ENCODE peak calls at places on chromosome 18, in four cellular contexts. One of them, this sample, is unnamed.

GRCh38 chr18:23237524-23238151 is 102.4 kb downstream of the CABLES1 start:
- ATAC-seq in natural killer cell: peak; percentile 59
- ATAC-seq in activated CD8-positive, alpha-beta T cell treated with anti-CD3 and anti-CD28 coated beads for 36 hours: peak; percentile 91
- ATAC-seq in DND-41: peak; percentile 48
- ATAC-seq in this sample: peak; percentile 53

GRCh38 chr18:74172697-74173433 is 24.5 kb downstream of the TIMM21 start:
- ATAC-seq in natural killer cell: no peak
- ATAC-seq in DND-41: no peak
- ATAC-seq in activated CD8-positive, alpha-beta T cell treated with anti-CD3 and anti-CD28 coated beads for 36 hours: no peak
- ATAC-seq in this sample: no peak

GRCh38 chr18:24080861-24081260 is 58.0 kb upstream of the CABYR start:
- ATAC-seq in DND-41: no peak
- ATAC-seq in natural killer cell: no peak
- ATAC-seq in activated CD8-positive, alpha-beta T cell treated with anti-CD3 and anti-CD28 coated beads for 36 hours: peak; percentile 22
- ATAC-seq in this sample: no peak

GRCh38 chr18:49608892-49609291 is 47.0 kb downstream of the LIPG start:
- ATAC-seq in DND-41: no peak
- ATAC-seq in natural killer cell: no peak
- ATAC-seq in activated CD8-positive, alpha-beta T cell treated with anti-CD3 and anti-CD28 coated beads for 36 hours: no peak
- ATAC-seq in this sample: no peak

GRCh38 chr18:58091099-58091611 is 47.1 kb downstream of the NEDD4L start:
- ATAC-seq in activated CD8-positive, alpha-beta T cell treated with anti-CD3 and anti-CD28 coated beads for 36 hours: no peak
- ATAC-seq in DND-41: no peak
- ATAC-seq in natural killer cell: no peak
- ATAC-seq in this sample: no peak

GRCh38 chr18:9103488-9103887 is 989 bp downstream of the NDUFV2 start:
- ATAC-seq in activated CD8-positive, alpha-beta T cell treated with anti-CD3 and anti-CD28 coated beads for 36 hours: no peak
- ATAC-seq in natural killer cell: no peak
- ATAC-seq in DND-41: no peak
- ATAC-seq in this sample: no peak

GRCh38 chr18:58097127-58097906 is 53.3 kb downstream of the NEDD4L start:
- ATAC-seq in activated CD8-positive, alpha-beta T cell treated with anti-CD3 and anti-CD28 coated beads for 36 hours: no peak
- ATAC-seq in natural killer cell: no peak
- ATAC-seq in DND-41: no peak
- ATAC-seq in this sample: no peak

GRCh38 chr18:42159146-42159545 is 204.1 kb downstream of the PIK3C3 start:
- ATAC-seq in activated CD8-positive, alpha-beta T cell treated with anti-CD3 and anti-CD28 coated beads for 36 hours: no peak
- ATAC-seq in DND-41: no peak
- ATAC-seq in natural killer cell: no peak
- ATAC-seq in this sample: no peak

GRCh38 chr18:23570912-23571504 is 15.3 kb downstream of the NPC1 start:
- ATAC-seq in natural killer cell: peak; percentile 87
- ATAC-seq in DND-41: no peak
- ATAC-seq in activated CD8-positive, alpha-beta T cell treated with anti-CD3 and anti-CD28 coated beads for 36 hours: no peak
- ATAC-seq in this sample: no peak

GRCh38 chr18:22846088-22846683 is 86.9 kb upstream of the RBBP8 start:
- ATAC-seq in activated CD8-positive, alpha-beta T cell treated with anti-CD3 and anti-CD28 coated beads for 36 hours: no peak
- ATAC-seq in natural killer cell: no peak
- ATAC-seq in DND-41: no peak
- ATAC-seq in this sample: no peak

GRCh38 chr18:48072428-48073204 is 142.2 kb upstream of the SMAD2 start:
- ATAC-seq in natural killer cell: no peak
- ATAC-seq in activated CD8-positive, alpha-beta T cell treated with anti-CD3 and anti-CD28 coated beads for 36 hours: no peak
- ATAC-seq in DND-41: no peak
- ATAC-seq in this sample: no peak

GRCh38 chr18:66601649-66602048 is 2.2 kb downstream of the CDH19 start:
- ATAC-seq in natural killer cell: no peak
- ATAC-seq in DND-41: no peak
- ATAC-seq in activated CD8-positive, alpha-beta T cell treated with anti-CD3 and anti-CD28 coated beads for 36 hours: no peak
- ATAC-seq in this sample: no peak

GRCh38 chr18:12317664-12318333 is 9.8 kb downstream of the TUBB6 start:
- ATAC-seq in activated CD8-positive, alpha-beta T cell treated with anti-CD3 and anti-CD28 coated beads for 36 hours: no peak
- ATAC-seq in natural killer cell: no peak
- ATAC-seq in DND-41: no peak
- ATAC-seq in this sample: no peak

GRCh38 chr18:56505971-56506370 is 132.4 kb downstream of the TXNL1 start:
- ATAC-seq in activated CD8-positive, alpha-beta T cell treated with anti-CD3 and anti-CD28 coated beads for 36 hours: no peak
- ATAC-seq in DND-41: no peak
- ATAC-seq in natural killer cell: no peak
- ATAC-seq in this sample: no peak

GRCh38 chr18:77131652-77132368 is 773 bp downstream of the MBP start:
- ATAC-seq in natural killer cell: peak; percentile 58
- ATAC-seq in DND-41: peak; percentile 4
- ATAC-seq in activated CD8-positive, alpha-beta T cell treated with anti-CD3 and anti-CD28 coated beads for 36 hours: peak; percentile 25
- ATAC-seq in this sample: peak; percentile 30

GRCh38 chr18:63552581-63552980 is 10.4 kb downstream of the SERPINB12 start:
- ATAC-seq in DND-41: no peak
- ATAC-seq in activated CD8-positive, alpha-beta T cell treated with anti-CD3 and anti-CD28 coated beads for 36 hours: no peak
- ATAC-seq in natural killer cell: no peak
- ATAC-seq in this sample: no peak

GRCh38 chr18:48922203-48922800 is 28.5 kb downstream of the SMAD7 start:
- ATAC-seq in activated CD8-positive, alpha-beta T cell treated with anti-CD3 and anti-CD28 coated beads for 36 hours: no peak
- ATAC-seq in DND-41: no peak
- ATAC-seq in natural killer cell: no peak
- ATAC-seq in this sample: no peak

GRCh38 chr18:24941164-24941951 is 410.6 kb downstream of the ZNF521 start:
- ATAC-seq in activated CD8-positive, alpha-beta T cell treated with anti-CD3 and anti-CD28 coated beads for 36 hours: no peak
- ATAC-seq in DND-41: no peak
- ATAC-seq in natural killer cell: no peak
- ATAC-seq in this sample: no peak

GRCh38 chr18:48762836-48763713 is 187.7 kb downstream of the SMAD7 start:
- ATAC-seq in natural killer cell: no peak
- ATAC-seq in DND-41: no peak
- ATAC-seq in activated CD8-positive, alpha-beta T cell treated with anti-CD3 and anti-CD28 coated beads for 36 hours: no peak
- ATAC-seq in this sample: no peak

GRCh38 chr18:61766266-61766884 is 126.4 kb downstream of the RNF152 start:
- ATAC-seq in natural killer cell: no peak
- ATAC-seq in DND-41: no peak
- ATAC-seq in activated CD8-positive, alpha-beta T cell treated with anti-CD3 and anti-CD28 coated beads for 36 hours: no peak
- ATAC-seq in this sample: no peak

GRCh38 chr18:73235491-73235890 is 367.7 kb upstream of the NETO1 start:
- ATAC-seq in natural killer cell: no peak
- ATAC-seq in DND-41: no peak
- ATAC-seq in activated CD8-positive, alpha-beta T cell treated with anti-CD3 and anti-CD28 coated beads for 36 hours: peak; percentile 47
- ATAC-seq in this sample: no peak

GRCh38 chr18:61954347-61954746 is 61.5 kb upstream of the RNF152 start:
- ATAC-seq in natural killer cell: no peak
- ATAC-seq in DND-41: no peak
- ATAC-seq in activated CD8-positive, alpha-beta T cell treated with anti-CD3 and anti-CD28 coated beads for 36 hours: no peak
- ATAC-seq in this sample: no peak

GRCh38 chr18:74589021-74589420 is 8.6 kb upstream of the ZNF407 start:
- ATAC-seq in activated CD8-positive, alpha-beta T cell treated with anti-CD3 and anti-CD28 coated beads for 36 hours: no peak
- ATAC-seq in DND-41: no peak
- ATAC-seq in natural killer cell: peak; percentile 50
- ATAC-seq in this sample: no peak

GRCh38 chr18:76425299-76426101 is 69.5 kb downstream of the ZNF516 start:
- ATAC-seq in activated CD8-positive, alpha-beta T cell treated with anti-CD3 and anti-CD28 coated beads for 36 hours: no peak
- ATAC-seq in DND-41: no peak
- ATAC-seq in natural killer cell: peak; percentile 63
- ATAC-seq in this sample: no peak

GRCh38 chr18:36662000-36662399 is 166.8 kb downstream of the TPGS2 start:
- ATAC-seq in activated CD8-positive, alpha-beta T cell treated with anti-CD3 and anti-CD28 coated beads for 36 hours: no peak
- ATAC-seq in DND-41: no peak
- ATAC-seq in natural killer cell: peak; percentile 32
- ATAC-seq in this sample: no peak

GRCh38 chr18:49878567-49878966 is 65.2 kb upstream of the ACAA2 start:
- ATAC-seq in DND-41: no peak
- ATAC-seq in activated CD8-positive, alpha-beta T cell treated with anti-CD3 and anti-CD28 coated beads for 36 hours: no peak
- ATAC-seq in natural killer cell: no peak
- ATAC-seq in this sample: no peak

GRCh38 chr18:23881778-23882177 is 132.8 kb upstream of the TTC39C start:
- ATAC-seq in activated CD8-positive, alpha-beta T cell treated with anti-CD3 and anti-CD28 coated beads for 36 hours: no peak
- ATAC-seq in natural killer cell: no peak
- ATAC-seq in DND-41: no peak
- ATAC-seq in this sample: no peak

GRCh38 chr18:13811993-13812392 is 12.0 kb upstream of the MC5R start:
- ATAC-seq in natural killer cell: no peak
- ATAC-seq in activated CD8-positive, alpha-beta T cell treated with anti-CD3 and anti-CD28 coated beads for 36 hours: no peak
- ATAC-seq in DND-41: peak; percentile 64
- ATAC-seq in this sample: no peak

GRCh38 chr18:28884304-28884703 is 707.4 kb upstream of the CDH2 start:
- ATAC-seq in DND-41: no peak
- ATAC-seq in natural killer cell: no peak
- ATAC-seq in activated CD8-positive, alpha-beta T cell treated with anti-CD3 and anti-CD28 coated beads for 36 hours: no peak
- ATAC-seq in this sample: no peak

GRCh38 chr18:42640160-42640559 is 475.3 kb downstream of the RIT2 start:
- ATAC-seq in natural killer cell: no peak
- ATAC-seq in DND-41: no peak
- ATAC-seq in activated CD8-positive, alpha-beta T cell treated with anti-CD3 and anti-CD28 coated beads for 36 hours: no peak
- ATAC-seq in this sample: no peak

GRCh38 chr18:1797265-1797664 is 774.0 kb downstream of the METTL4 start:
- ATAC-seq in DND-41: no peak
- ATAC-seq in natural killer cell: no peak
- ATAC-seq in activated CD8-positive, alpha-beta T cell treated with anti-CD3 and anti-CD28 coated beads for 36 hours: no peak
- ATAC-seq in this sample: no peak

GRCh38 chr18:13310286-13310685 is 91.7 kb downstream of the LDLRAD4 start:
- ATAC-seq in activated CD8-positive, alpha-beta T cell treated with anti-CD3 and anti-CD28 coated beads for 36 hours: no peak
- ATAC-seq in DND-41: no peak
- ATAC-seq in natural killer cell: no peak
- ATAC-seq in this sample: no peak

GRCh38 chr18:62037012-62037742 is 144.4 kb upstream of the RNF152 start:
- ATAC-seq in DND-41: no peak
- ATAC-seq in activated CD8-positive, alpha-beta T cell treated with anti-CD3 and anti-CD28 coated beads for 36 hours: no peak
- ATAC-seq in natural killer cell: no peak
- ATAC-seq in this sample: no peak

GRCh38 chr18:5918196-5918595 is 22.9 kb upstream of the TMEM200C start:
- ATAC-seq in activated CD8-positive, alpha-beta T cell treated with anti-CD3 and anti-CD28 coated beads for 36 hours: no peak
- ATAC-seq in DND-41: no peak
- ATAC-seq in natural killer cell: no peak
- ATAC-seq in this sample: no peak

GRCh38 chr18:21264651-21265050 is 22.6 kb downstream of the GREB1L start:
- ATAC-seq in DND-41: no peak
- ATAC-seq in activated CD8-positive, alpha-beta T cell treated with anti-CD3 and anti-CD28 coated beads for 36 hours: no peak
- ATAC-seq in natural killer cell: no peak
- ATAC-seq in this sample: no peak

This sample was measured in activated CD4-positive, CD25-positive, alpha-beta regulatory T cell treated with anti-CD3 and anti-CD28 coated beads, Interleukin-2, amount 50 U/mL, for 24 hours.